ENCODE peak calls at places on chromosomes 7 and 10, in six cellular contexts. G is sigmoid colon, F is A549, J is HepG2, Y is H1, B is tibial nerve. P is an unnamed sample.
A peak's percentile ranks its signal among the peaks of the same experiment; 100 is the strongest.

GRCh38 chr7:113247198-113247597 is 128.8 kb upstream of the SMIM30 start:
- DNase-seq in G (no peak), F (no peak), J (no peak), Y (no peak), B (no peak), P (no peak)

GRCh38 chr10:31759124-31759798 is 169.4 kb downstream of the ARHGAP12 start:
- DNase-seq in G (peak; percentile 76), F (peak; percentile 71), J (peak; percentile 83), Y (peak; percentile 58), B (no peak), P (peak; percentile 71)

GRCh38 chr10:110820321-110820814 is 51.4 kb upstream of the PDCD4 start:
- DNase-seq in G (peak; percentile 95), F (no peak), J (no peak), Y (no peak), B (no peak), P (no peak)

GRCh38 chr7:467393-467828 is 52.2 kb downstream of the PDGFA start:
- DNase-seq in G (no peak), F (no peak), J (no peak), Y (no peak), B (no peak), P (no peak)

GRCh38 chr10:58064714-58065528 is 202.8 kb downstream of the IPMK start:
- DNase-seq in G (no peak), F (peak; percentile 24), J (peak; percentile 35), Y (no peak), B (no peak), P (no peak)

GRCh38 chr7:71145906-71146901 is 14.3 kb downstream of the GALNT17 start:
- DNase-seq in G (no peak), F (no peak), J (no peak), Y (no peak), B (no peak), P (no peak)

GRCh38 chr10:13960603-13961002 is 370.1 kb downstream of the FRMD4A start:
- DNase-seq in G (no peak), F (no peak), J (no peak), Y (no peak), B (no peak), P (no peak)

GRCh38 chr7:107277331-107277730 is 108.5 kb downstream of the HBP1 start:
- DNase-seq in G (no peak), F (no peak), J (no peak), Y (no peak), B (no peak), P (no peak)

GRCh38 chr10:92291921-92292860 is 1.2 kb downstream of the MARCHF5 start:
- DNase-seq in G (peak; percentile 75), F (peak; percentile 57), J (peak; percentile 28), Y (no peak), B (no peak), P (peak; percentile 58)

GRCh38 chr7:158490171-158490782 is 97.3 kb downstream of the PTPRN2 start:
- DNase-seq in G (no peak), F (no peak), J (no peak), Y (no peak), B (no peak), P (no peak)

GRCh38 chr10:43121444-43121843 is 16.8 kb upstream of the CSGALNACT2 start:
- DNase-seq in G (no peak), F (no peak), J (no peak), Y (no peak), B (no peak), P (peak; percentile 7)

GRCh38 chr7:142632291-142633134 is 116.8 kb upstream of the PRSS1 start:
- DNase-seq in G (no peak), F (peak; percentile 71), J (peak; percentile 32), Y (peak; percentile 43), B (no peak), P (peak; percentile 54)

GRCh38 chr7:98899816-98900215 is 21.5 kb downstream of the TRRAP start:
- DNase-seq in G (no peak), F (no peak), J (no peak), Y (no peak), B (no peak), P (no peak)

GRCh38 chr10:101103430-101103829 is 27.7 kb upstream of the TLX1 start:
- DNase-seq in G (no peak), F (no peak), J (no peak), Y (no peak), B (no peak), P (no peak)

GRCh38 chr10:46549171-46550075 is 7.0 kb downstream of the GPRIN2 start:
- DNase-seq in G (peak; percentile 68), F (no peak), J (no peak), Y (no peak), B (peak; percentile 12), P (peak; percentile 12)

GRCh38 chr10:23253780-23254179 is 61.7 kb downstream of the PTF1A start:
- DNase-seq in G (no peak), F (no peak), J (peak; percentile 79), Y (no peak), B (no peak), P (no peak)

DNA sequence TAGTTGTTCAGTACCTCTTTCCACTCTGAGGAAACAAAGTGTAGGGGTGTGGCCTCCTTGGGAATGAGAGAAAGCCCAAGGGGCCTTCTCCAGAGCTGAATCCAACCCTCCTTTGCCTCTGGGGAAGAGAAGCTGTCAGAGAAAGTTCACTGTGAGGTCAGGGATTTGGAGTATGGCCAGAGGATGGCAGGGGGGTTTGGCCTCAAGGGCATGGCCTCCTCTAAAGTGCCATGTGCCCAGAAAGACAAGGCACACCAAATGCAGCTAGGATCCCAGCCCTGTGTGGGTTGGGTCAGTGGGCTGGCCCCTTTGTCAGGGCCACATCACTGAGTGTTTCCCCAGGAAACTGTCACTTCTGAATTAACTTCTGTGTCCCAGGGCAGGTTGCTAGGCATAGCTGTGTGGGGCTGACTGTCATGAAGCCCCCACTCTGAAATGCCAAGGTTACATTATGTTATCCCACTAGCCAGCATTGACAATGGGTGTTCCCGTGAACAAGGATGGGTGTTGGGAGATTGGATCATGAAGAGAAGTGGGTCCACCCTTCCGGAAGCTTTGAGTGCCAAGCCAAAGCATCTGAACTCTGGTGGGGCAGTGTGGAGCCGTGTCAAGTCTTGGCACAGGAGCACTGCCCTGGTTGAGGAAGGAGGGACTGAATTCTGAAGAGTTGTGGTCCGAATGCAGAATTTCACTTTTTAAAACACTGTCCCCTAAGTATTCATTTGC is 123.3 kb downstream of the ZMIZ1 start:
- DNase-seq in G (no peak), F (no peak), J (no peak), Y (no peak), B (no peak), P (no peak)
- TF ChIP-seq EP300 in G (no peak), F (no peak), J (no peak), Y (no peak), B (no peak), P (no peak)

GRCh38 chr7:100089458-100090201 is 861 bp downstream of the COPS6 start:
- DNase-seq in G (no peak), F (no peak), J (no peak), Y (no peak), B (no peak), P (no peak)
- H3K27ac ChIP-seq in G (peak overlapping the region; percentile 89), F (peak overlapping the region; percentile 88), J (peak overlapping the region; percentile 74), Y (peak overlapping the region; percentile 77), B (peak overlapping the region; percentile 94), P (peak overlapping the region; percentile 92)

GRCh38 chr10:33326897-33327296 is 7.6 kb downstream of the NRP1 start:
- DNase-seq in G (no peak), F (no peak), J (no peak), Y (no peak), B (no peak), P (no peak)
- H3K4me1 ChIP-seq in G (peaks cover 46% of the 10 kb centered on the region), F (peaks cover 67% of the 10 kb centered on the region), J (peaks cover 49% of the 10 kb centered on the region), Y (no peaks in the 10 kb centered on the region), B (peaks cover 8% of the 10 kb centered on the region), P (no peaks in the 10 kb centered on the region)

GRCh38 chr7:73557108-73557396 is 438 bp downstream of the BCL7B start:
- DNase-seq in G (peak; percentile 96), F (peak; percentile 93), J (peak; percentile 85), Y (peak; percentile 81), B (peak; percentile 84), P (peak; percentile 96)

GRCh38 chr7:73560035-73560835 is 2.7 kb upstream of the BCL7B start:
- DNase-seq in G (no peak), F (peak; percentile 62), J (peak; percentile 46), Y (no peak), B (no peak), P (no peak)

GRCh38 chr7:73555411-73555982 is 2.0 kb downstream of the BCL7B start:
- DNase-seq in G (no peak), F (no peak), J (no peak), Y (no peak), B (no peak), P (no peak)

GRCh38 chr7:73556208-73557107 is 1.0 kb downstream of the BCL7B start:
- DNase-seq in G (no peak), F (no peak), J (no peak), Y (no peak), B (no peak), P (no peak)

GRCh38 chr7:73557397-73558257 is at the start of gene BCL7B:
- DNase-seq in G (peak; percentile 85), F (peak; percentile 97), J (peak; percentile 44), Y (peak; percentile 38), B (peak; percentile 37), P (peak; percentile 80)
- TF ChIP-seq EP300 in G (no peak), F (no peak), J (no peak), Y (no peak), B (no peak), P (no peak)

GRCh38 chr7:79282882-79283602 is 170.4 kb downstream of the MAGI2 start:
- DNase-seq in G (no peak), F (no peak), J (peak; percentile 6), Y (no peak), B (no peak), P (no peak)
- H3K27ac ChIP-seq in G (no peak overlapping the region), F (peak overlapping the region; percentile 56), J (no peak overlapping the region), Y (no peak overlapping the region), B (no peak overlapping the region), P (no peak overlapping the region)

GRCh38 chr7:80637911-80638765 is at the start of gene CD36:
- DNase-seq in G (no peak), F (no peak), J (no peak), Y (no peak), B (no peak), P (no peak)

GRCh38 chr7:80635533-80635932 is 2.9 kb upstream of the CD36 start:
- DNase-seq in G (no peak), F (no peak), J (no peak), Y (no peak), B (no peak), P (no peak)

GRCh38 chr7:80636709-80637108 is 1.7 kb upstream of the CD36 start:
- DNase-seq in G (no peak), F (no peak), J (no peak), Y (no peak), B (no peak), P (no peak)

GRCh38 chr7:80635998-80636397 is 2.4 kb upstream of the CD36 start:
- DNase-seq in G (no peak), F (no peak), J (no peak), Y (no peak), B (no peak), P (no peak)

DNA sequence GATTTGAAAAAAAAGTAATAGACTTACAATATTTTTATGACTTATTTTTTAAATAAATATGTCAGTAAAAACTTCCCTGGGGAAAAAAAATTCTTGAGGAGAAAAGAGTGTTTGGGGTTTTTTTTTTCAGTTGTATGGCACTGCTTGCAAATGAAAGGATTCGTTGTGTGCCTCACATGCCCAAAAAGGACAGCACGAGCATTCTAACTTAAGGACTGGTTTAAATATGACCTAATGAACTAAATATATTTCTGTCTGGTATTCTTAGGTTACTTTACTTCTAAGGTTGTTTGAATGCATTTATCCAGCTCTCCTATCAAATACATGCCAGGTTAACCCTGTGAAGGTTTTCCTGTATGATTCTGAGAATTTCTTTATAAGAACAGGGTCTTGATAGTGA is 989 bp upstream of the CD36 start:
- DNase-seq in G (no peak), F (no peak), J (no peak), Y (no peak), B (no peak), P (no peak)
- H3K4me1 ChIP-seq in G (peaks cover 37% of the 10 kb centered on the region), F (peaks cover 15% of the 10 kb centered on the region), J (peaks cover 44% of the 10 kb centered on the region), Y (no peaks in the 10 kb centered on the region), B (peaks cover 5% of the 10 kb centered on the region), P (no peaks in the 10 kb centered on the region)